ENCODE peak calls at places on chromosomes 2 and 18, in four cellular contexts. One of them, this sample, is unnamed.

GRCh38 chr18:48787523-48788151 is 163.1 kb downstream of the SMAD7 start:
- DNase-seq in HFFc6: no peak
- DNase-seq in body of pancreas: peak
- DNase-seq in GM23248: peak
- DNase-seq in this sample: no peak

GRCh38 chr2:30410217-30410616 is 36.8 kb upstream of the LCLAT1 start:
- DNase-seq in body of pancreas: no peak
- DNase-seq in HFFc6: peak
- DNase-seq in GM23248: peak
- DNase-seq in this sample: no peak

GRCh38 chr2:10305715-10306114 is 3.0 kb downstream of the HPCAL1 start:
- DNase-seq in HFFc6: no peak
- DNase-seq in body of pancreas: peak
- DNase-seq in GM23248: no peak
- DNase-seq in this sample: no peak

GRCh38 chr2:100882645-100883613 is 63.0 kb downstream of the NPAS2 start:
- DNase-seq in body of pancreas: peak
- DNase-seq in HFFc6: no peak
- DNase-seq in GM23248: no peak
- DNase-seq in this sample: no peak

GRCh38 chr2:233021771-233022170 is 8.7 kb upstream of the NGEF start:
- DNase-seq in body of pancreas: no peak
- DNase-seq in GM23248: peak
- DNase-seq in HFFc6: no peak
- DNase-seq in this sample: no peak

GRCh38 chr2:239227111-239227581 is 173.7 kb downstream of the HDAC4 start:
- DNase-seq in GM23248: no peak
- DNase-seq in body of pancreas: no peak
- DNase-seq in HFFc6: no peak
- DNase-seq in this sample: no peak

GRCh38 chr2:192500550-192501200 is 305.9 kb upstream of the TMEFF2 start:
- DNase-seq in GM23248: peak
- DNase-seq in HFFc6: peak
- DNase-seq in body of pancreas: no peak
- DNase-seq in this sample: no peak

GRCh38 chr2:98552499-98553179 is 55.7 kb downstream of the COA5 start:
- DNase-seq in GM23248: peak
- DNase-seq in HFFc6: peak
- DNase-seq in body of pancreas: no peak
- DNase-seq in this sample: peak

GRCh38 chr2:72198532-72199241 is 51.0 kb upstream of the CYP26B1 start:
- DNase-seq in HFFc6: peak
- DNase-seq in GM23248: peak
- DNase-seq in body of pancreas: no peak
- DNase-seq in this sample: peak

GRCh38 chr2:177072069-177072468 is 140.5 kb upstream of the HNRNPA3 start:
- DNase-seq in body of pancreas: no peak
- DNase-seq in GM23248: peak
- DNase-seq in HFFc6: no peak
- DNase-seq in this sample: no peak

GRCh38 chr2:113282747-113283533 is 4.2 kb upstream of the PAX8 start:
- DNase-seq in body of pancreas: peak
- DNase-seq in HFFc6: no peak
- DNase-seq in GM23248: peak
- DNase-seq in this sample: no peak

GRCh38 chr2:134260726-134261125 is 6.9 kb downstream of the MGAT5 start:
- DNase-seq in HFFc6: peak
- DNase-seq in GM23248: peak
- DNase-seq in body of pancreas: no peak
- DNase-seq in this sample: peak

GRCh38 chr18:76348267-76349066 is 146.6 kb downstream of the ZNF516 start:
- DNase-seq in HFFc6: no peak
- DNase-seq in body of pancreas: peak
- DNase-seq in GM23248: no peak
- DNase-seq in this sample: no peak

GRCh38 chr2:164205347-164205746 is 415.9 kb downstream of the GRB14 start:
- DNase-seq in body of pancreas: no peak
- DNase-seq in GM23248: peak
- DNase-seq in HFFc6: peak
- DNase-seq in this sample: peak

GRCh38 chr2:158953926-158954763 is 14.3 kb upstream of the TANC1 start:
- DNase-seq in body of pancreas: peak
- DNase-seq in HFFc6: peak
- DNase-seq in GM23248: peak
- DNase-seq in this sample: peak

GRCh38 chr2:181172676-181173075 is 192.3 kb downstream of the UBE2E3 start:
- DNase-seq in GM23248: no peak
- DNase-seq in body of pancreas: no peak
- DNase-seq in HFFc6: no peak
- DNase-seq in this sample: no peak

GRCh38 chr2:234165421-234165820 is 114.9 kb downstream of the SPP2 start:
- DNase-seq in body of pancreas: no peak
- DNase-seq in HFFc6: peak
- DNase-seq in GM23248: peak
- DNase-seq in this sample: no peak

GRCh38 chr2:37688771-37689468 is 17.5 kb upstream of the CDC42EP3 start:
- DNase-seq in body of pancreas: no peak
- DNase-seq in HFFc6: peak
- DNase-seq in GM23248: no peak
- DNase-seq in this sample: no peak

GRCh38 chr2:221943078-221943810 is 355.6 kb downstream of the PAX3 start:
- DNase-seq in HFFc6: peak
- DNase-seq in body of pancreas: peak
- DNase-seq in GM23248: peak
- DNase-seq in this sample: peak

GRCh38 chr2:79882548-79882947 is 369.7 kb downstream of the CTNNA2 start:
- DNase-seq in GM23248: no peak
- DNase-seq in HFFc6: no peak
- DNase-seq in body of pancreas: no peak
- DNase-seq in this sample: no peak

GRCh38 chr2:161315380-161315779 is 7.2 kb downstream of the PSMD14 start:
- DNase-seq in GM23248: no peak
- DNase-seq in HFFc6: no peak
- DNase-seq in body of pancreas: no peak
- DNase-seq in this sample: no peak

GRCh38 chr18:46226461-46226860 is 122.3 kb downstream of the HAUS1 start:
- DNase-seq in HFFc6: peak
- DNase-seq in body of pancreas: no peak
- DNase-seq in GM23248: peak
- DNase-seq in this sample: peak

GRCh38 chr2:191041418-191042161 is 27.6 kb upstream of the STAT1 start:
- DNase-seq in body of pancreas: no peak
- DNase-seq in GM23248: peak
- DNase-seq in HFFc6: no peak
- DNase-seq in this sample: no peak

GRCh38 chr2:206423147-206423546 is 20.2 kb upstream of the ADAM23 start:
- DNase-seq in body of pancreas: no peak
- DNase-seq in GM23248: no peak
- DNase-seq in HFFc6: no peak
- DNase-seq in this sample: no peak

GRCh38 chr2:46364797-46365457 is 67.7 kb downstream of the EPAS1 start:
- DNase-seq in body of pancreas: peak
- DNase-seq in GM23248: peak
- DNase-seq in HFFc6: peak
- DNase-seq in this sample: peak

GRCh38 chr2:31555967-31556706 is 24.6 kb downstream of the SRD5A2 start:
- DNase-seq in GM23248: no peak
- DNase-seq in body of pancreas: no peak
- DNase-seq in HFFc6: no peak
- DNase-seq in this sample: no peak

GRCh38 chr18:60568211-60568610 is 195.6 kb upstream of the MC4R start:
- DNase-seq in body of pancreas: no peak
- DNase-seq in GM23248: peak
- DNase-seq in HFFc6: no peak
- DNase-seq in this sample: no peak

GRCh38 chr18:46315187-46315586 is 211.0 kb downstream of the HAUS1 start:
- DNase-seq in GM23248: no peak
- DNase-seq in body of pancreas: no peak
- DNase-seq in HFFc6: no peak
- DNase-seq in this sample: no peak

GRCh38 chr2:160062283-160063005 is at the start of gene PLA2R1:
- DNase-seq in HFFc6: peak
- DNase-seq in GM23248: peak
- DNase-seq in body of pancreas: peak
- DNase-seq in this sample: peak

GRCh38 chr2:38602136-38602731 is 494 bp downstream of the HNRNPLL start:
- DNase-seq in GM23248: peak
- DNase-seq in body of pancreas: peak
- DNase-seq in HFFc6: no peak
- DNase-seq in this sample: no peak

GRCh38 chr2:49490710-49491109 is 336.4 kb upstream of the FSHR start:
- DNase-seq in GM23248: peak
- DNase-seq in HFFc6: no peak
- DNase-seq in body of pancreas: peak
- DNase-seq in this sample: no peak

GRCh38 chr2:120736955-120737801 is 1.5 kb downstream of the GLI2 start:
- DNase-seq in GM23248: peak
- DNase-seq in HFFc6: peak
- DNase-seq in body of pancreas: no peak
- DNase-seq in this sample: peak